ENCODE peak calls at places on chromosome 20, in four cellular contexts. N is bronchial epithelial cell; H is CD8-positive, alpha-beta T cell; U is HCT116. L is an unnamed sample.

GRCh38 chr20:25378884-25379733 is 11.5 kb downstream of the ABHD12 start:
- DNase-seq in N (no peak), H (no peak), U (no peak), L (no peak)

GRCh38 chr20:55800501-55800900 is 204.8 kb downstream of the CBLN4 start:
- DNase-seq in N (no peak), H (no peak), U (no peak), L (no peak)

GRCh38 chr20:25227317-25227831 is 20.5 kb upstream of the PYGB start:
- DNase-seq in N (peak; percentile 75), H (no peak), U (no peak), L (no peak)

GRCh38 chr20:57514273-57514751 is 10.6 kb downstream of the CTCFL start:
- DNase-seq in N (peak; percentile 43), H (no peak), U (peak; percentile 58), L (peak; percentile 45)

GRCh38 chr20:64049060-64049886 is at the start of gene SOX18:
- DNase-seq in N (no peak), H (no peak), U (no peak), L (peak; percentile 64)

GRCh38 chr20:19211661-19212523 is 550 bp upstream of the SLC24A3 start:
- DNase-seq in N (no peak), H (no peak), U (no peak), L (no peak)

GRCh38 chr20:33281550-33282146 is 1.4 kb upstream of the BPIFB1 start:
- DNase-seq in N (no peak), H (no peak), U (no peak), L (no peak)

GRCh38 chr20:58645277-58645968 is 5.7 kb upstream of the STX16 start:
- DNase-seq in N (peak; percentile 81), H (no peak), U (no peak), L (no peak)

GRCh38 chr20:58048096-58048702 is 180.3 kb downstream of the ANKRD60 start:
- DNase-seq in N (peak; percentile 39), H (no peak), U (no peak), L (no peak)

GRCh38 chr20:41470362-41471095 is 103.9 kb upstream of the EMILIN3 start:
- DNase-seq in N (no peak), H (no peak), U (no peak), L (no peak)

GRCh38 chr20:421685-422250 is 13.7 kb downstream of the RBCK1 start:
- DNase-seq in N (no peak), H (no peak), U (no peak), L (no peak)

GRCh38 chr20:3192226-3193015 is 12.1 kb downstream of the DDRGK1 start:
- DNase-seq in N (no peak), H (no peak), U (no peak), L (no peak)

GRCh38 chr20:34040300-34041015 is 46.7 kb downstream of the RALY start:
- DNase-seq in N (no peak), H (no peak), U (no peak), L (peak; percentile 18)

GRCh38 chr20:18852318-18852717 is 38.7 kb downstream of the SCP2D1 start:
- DNase-seq in N (peak; percentile 86), H (no peak), U (no peak), L (no peak)

GRCh38 chr20:50916257-50916656 is 15.0 kb downstream of the ADNP start:
- DNase-seq in N (peak; percentile 92), H (no peak), U (no peak), L (no peak)

GRCh38 chr20:38840053-38840893 is 34.8 kb downstream of the PPP1R16B start:
- DNase-seq in N (no peak), H (peak; percentile 12), U (no peak), L (no peak)

GRCh38 chr20:49281913-49282467 is 4.1 kb upstream of the ZNFX1 start:
- DNase-seq in N (no peak), H (no peak), U (no peak), L (no peak)

GRCh38 chr20:14451458-14451857 is 114.0 kb upstream of the FLRT3 start:
- DNase-seq in N (no peak), H (no peak), U (no peak), L (no peak)
- H3K4me3 ChIP-seq in N (no peak overlapping the region), H (no peak overlapping the region), U (no peak overlapping the region), L (no peak overlapping the region)

DNA sequence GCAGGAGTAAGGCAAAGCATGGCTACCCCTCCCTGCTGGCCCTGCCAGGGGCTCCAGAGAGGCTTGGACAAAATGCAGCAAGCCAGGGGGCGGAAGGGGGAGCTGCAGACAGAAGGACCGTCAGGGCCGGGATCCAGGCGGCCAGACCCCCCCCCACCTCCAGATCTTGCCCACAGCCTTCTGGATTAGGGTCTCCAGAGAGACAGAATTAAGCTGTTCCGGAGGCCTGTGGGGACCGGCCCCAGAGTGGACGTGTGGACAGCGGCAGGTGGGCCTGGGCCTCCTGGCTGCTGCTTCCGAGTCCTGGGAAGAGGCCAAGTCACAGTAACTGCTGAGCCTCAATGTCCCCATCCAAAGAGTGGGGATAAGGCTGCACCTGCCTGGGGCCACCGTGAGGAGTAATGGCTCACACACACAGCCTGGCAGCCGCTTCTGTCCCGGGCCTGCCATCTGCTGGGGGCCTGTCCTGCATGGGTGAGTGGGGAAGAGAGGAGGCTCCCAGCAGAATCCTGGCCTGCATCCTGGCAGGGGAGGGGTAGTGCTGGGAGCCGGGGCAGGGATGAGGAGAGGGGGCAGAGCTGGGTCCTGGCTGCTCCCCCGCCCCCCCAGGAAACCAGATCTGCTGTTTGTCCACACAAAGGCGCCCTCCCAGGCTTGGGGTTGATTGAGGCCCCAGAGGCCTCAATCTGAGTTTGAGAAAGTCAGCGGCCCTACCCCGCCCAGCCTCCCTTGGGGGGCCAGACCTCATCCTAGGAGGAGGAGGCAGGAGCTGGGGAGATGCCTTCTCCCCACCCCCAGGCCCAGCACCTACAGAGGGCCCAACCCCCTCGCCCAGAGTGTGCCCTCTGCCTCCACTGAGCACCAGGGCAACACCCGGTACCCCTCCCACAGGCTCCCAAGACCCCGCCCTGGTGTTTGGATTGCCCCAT is 3.9 kb downstream of the LAMA5 start:
- DNase-seq in N (no peak), H (no peak), U (no peak), L (peak; percentile 27)
- H3K4me3 ChIP-seq in N (no peak overlapping the region), H (no peak overlapping the region), U (no peak overlapping the region), L (peak overlapping the region; percentile 98)

GRCh38 chr20:53736757-53737403 is 143.2 kb upstream of the ZNF217 start:
- DNase-seq in N (peak; percentile 64), H (no peak), U (no peak), L (no peak)

GRCh38 chr20:53735536-53736050 is 142.0 kb upstream of the ZNF217 start:
- DNase-seq in N (peak; percentile 97), H (no peak), U (no peak), L (no peak)

GRCh38 chr20:53737404-53738038 is 143.9 kb upstream of the ZNF217 start:
- DNase-seq in N (no peak), H (no peak), U (no peak), L (no peak)

GRCh38 chr20:53738039-53738944 is 144.7 kb upstream of the ZNF217 start:
- DNase-seq in N (peak; percentile 96), H (no peak), U (no peak), L (peak; percentile 54)

DNA sequence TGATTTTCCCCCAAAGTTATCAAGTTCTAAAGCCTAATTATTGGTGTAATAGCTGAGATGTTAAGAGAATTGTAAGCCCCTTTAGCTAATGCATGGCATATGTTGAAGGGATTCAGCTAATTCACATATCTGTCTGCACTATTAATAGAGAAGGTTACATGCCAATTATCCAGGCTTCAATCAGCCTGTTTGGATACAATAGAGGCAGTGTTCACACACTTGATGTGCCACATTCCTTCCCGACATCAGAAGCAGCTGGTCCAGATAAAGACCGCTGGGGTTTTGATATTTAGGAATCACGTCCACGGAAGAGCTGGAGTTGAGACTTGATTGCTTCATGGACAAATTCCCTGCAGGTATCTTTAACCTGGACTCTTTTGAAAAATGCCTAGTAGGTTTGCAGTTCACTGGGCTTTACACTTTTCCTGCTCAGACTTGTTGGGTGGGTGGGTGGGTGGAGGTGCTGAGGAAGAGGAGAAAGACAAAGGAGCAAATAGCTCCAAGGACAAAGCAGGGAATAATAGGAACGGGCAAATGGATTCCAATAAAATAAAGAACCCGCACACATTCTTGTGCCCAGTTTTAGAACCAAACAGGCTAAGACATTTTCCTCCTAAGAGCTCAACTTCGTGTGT is 142.6 kb upstream of the ZNF217 start:
- DNase-seq in N (peak; percentile 62), H (no peak), U (no peak), L (no peak)
- H3K4me3 ChIP-seq in N (no peak overlapping the region), H (no peak overlapping the region), U (no peak overlapping the region), L (peak overlapping the region; percentile 46)

DNA sequence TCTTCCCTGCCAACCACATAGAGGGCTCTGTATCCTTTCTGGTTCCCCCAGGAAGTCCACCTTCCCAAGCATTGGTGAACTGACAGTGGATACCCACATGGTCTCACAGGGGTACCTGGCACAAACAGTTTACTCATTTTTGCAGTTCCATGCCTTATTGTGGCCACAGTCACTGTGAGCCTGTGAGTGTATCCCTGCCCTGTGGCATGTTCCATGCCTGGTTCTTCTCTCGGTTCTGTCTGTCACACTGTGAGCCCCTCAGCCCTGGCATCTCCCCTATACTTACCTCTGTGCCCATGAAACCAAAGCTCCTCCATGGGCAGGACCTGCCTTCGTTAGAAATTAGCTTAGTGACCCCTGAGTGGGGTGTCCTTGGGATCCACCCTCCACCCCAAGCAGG is 107.8 kb downstream of the TOX2 start:
- DNase-seq in N (no peak), H (no peak), U (no peak), L (no peak)
- H3K4me3 ChIP-seq in N (no peak overlapping the region), H (no peak overlapping the region), U (no peak overlapping the region), L (no peak overlapping the region)

GRCh38 chr20:31704225-31705119 is 18.2 kb downstream of the BCL2L1 start:
- DNase-seq in N (peak; percentile 98), H (no peak), U (peak; percentile 93), L (peak; percentile 34)

GRCh38 chr20:31707258-31707615 is 15.4 kb downstream of the BCL2L1 start:
- DNase-seq in N (no peak), H (no peak), U (no peak), L (no peak)

GRCh38 chr20:31706607-31707257 is 15.9 kb downstream of the BCL2L1 start:
- DNase-seq in N (peak; percentile 28), H (no peak), U (no peak), L (no peak)

GRCh38 chr20:31705191-31705590 is 17.5 kb downstream of the BCL2L1 start:
- DNase-seq in N (no peak), H (no peak), U (no peak), L (no peak)

DNA sequence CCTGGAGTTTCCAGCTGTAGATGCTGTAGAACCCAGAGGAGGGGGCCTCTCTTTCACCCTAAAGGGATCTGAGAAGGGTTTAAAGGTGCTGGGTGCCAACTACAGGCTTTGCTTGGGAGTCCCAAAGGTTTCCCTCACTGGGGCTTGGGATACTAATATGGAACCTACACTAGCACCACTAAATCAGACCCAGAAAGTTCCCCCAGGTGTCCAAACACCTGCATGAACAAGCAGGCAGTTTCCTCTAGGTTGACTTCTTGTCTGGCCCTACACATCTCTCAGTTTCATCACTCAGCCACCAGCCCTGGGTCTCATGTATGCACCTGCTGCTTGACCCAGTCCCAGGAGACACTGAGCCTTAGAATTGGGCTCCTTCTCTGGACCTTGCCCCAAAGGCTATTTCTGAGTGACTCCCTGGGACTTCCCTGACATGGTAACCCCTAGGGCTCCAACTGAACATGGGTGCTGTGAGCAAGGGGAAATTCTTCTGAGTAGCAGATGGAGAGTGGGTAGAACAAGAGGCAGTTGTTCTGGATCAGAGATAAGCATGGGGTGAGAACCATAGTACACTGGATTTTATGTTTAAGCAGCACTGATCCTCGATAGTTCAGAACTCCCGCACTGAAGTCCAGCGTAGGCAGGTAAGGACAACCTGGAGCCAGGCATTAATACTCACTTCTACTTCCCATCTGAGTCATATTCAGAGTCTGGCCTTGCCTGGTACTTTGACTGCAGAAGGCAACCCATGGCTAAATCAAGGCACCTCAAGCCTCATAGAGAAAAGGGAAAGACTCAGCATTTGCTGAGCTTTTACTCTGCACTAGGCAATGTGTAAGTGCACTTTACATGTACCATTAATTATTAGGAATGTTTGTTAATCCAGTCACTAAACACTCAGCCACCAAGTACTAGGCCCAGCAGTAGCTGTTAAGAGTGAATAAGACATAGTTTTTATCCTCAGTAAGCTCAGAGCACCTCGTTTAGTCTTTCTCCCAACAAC is 16.8 kb downstream of the BCL2L1 start:
- DNase-seq in N (peak; percentile 70), H (no peak), U (no peak), L (no peak)
- H3K4me3 ChIP-seq in N (no peak overlapping the region), H (no peak overlapping the region), U (no peak overlapping the region), L (no peak overlapping the region)

L was measured in left ventricle myocardium inferior.